ENCODE peak calls at places on chromosomes 16 and 17, in four cellular contexts. L, Y, M and V are unnamed samples. For H3K27me3 and H3K4me1, the result is how much of the 10 kb centered on the place peaks cover.

GRCh38 chr17:55540414-55541091 is 29.3 kb upstream of the SMIM36 start:
- DNase-seq in L (peak), Y (peak), M (no peak), V (no peak)

GRCh38 chr17:45997624-45998023 is 1.4 kb upstream of the STH start:
- DNase-seq in L (peak), Y (peak), M (no peak), V (no peak)

GRCh38 chr16:22240023-22240697 is 34.1 kb downstream of the EEF2K start:
- DNase-seq in L (peak), Y (peak), M (no peak), V (peak)

GRCh38 chr17:51016099-51016498 is 104.6 kb downstream of the SPAG9 start:
- DNase-seq in L (no peak), Y (no peak), M (no peak), V (no peak)

GRCh38 chr16:65057184-65057583 is 64.7 kb downstream of the CDH11 start:
- DNase-seq in L (no peak), Y (no peak), M (no peak), V (no peak)

GRCh38 chr16:495127-495748 is 32.3 kb upstream of the CAPN15 start:
- DNase-seq in L (peak), Y (peak), M (peak), V (no peak)

GRCh38 chr17:67608691-67609090 is 109.0 kb upstream of the NOL11 start:
- DNase-seq in L (peak), Y (peak), M (no peak), V (no peak)

GRCh38 chr17:78979780-78980623 is at the start of gene LGALS3BP:
- DNase-seq in L (peak), Y (peak), M (peak), V (peak)

GRCh38 chr17:47238321-47239010 is 15.2 kb upstream of the ITGB3 start:
- DNase-seq in L (no peak), Y (no peak), M (no peak), V (no peak)

GRCh38 chr17:57911834-57912673 is 43.2 kb downstream of the CUEDC1 start:
- DNase-seq in L (no peak), Y (peak), M (peak), V (peak)

GRCh38 chr16:81861915-81862314 is 82.8 kb downstream of the PLCG2 start:
- DNase-seq in L (no peak), Y (no peak), M (no peak), V (no peak)

GRCh38 chr16:22380529-22380928 is 6.1 kb upstream of the CDR2 start:
- DNase-seq in L (peak), Y (peak), M (no peak), V (no peak)

GRCh38 chr16:23131436-23131835 is 17.8 kb downstream of the USP31 start:
- DNase-seq in L (no peak), Y (no peak), M (no peak), V (no peak)

GRCh38 chr17:17467720-17468119 is 9.1 kb upstream of the MED9 start:
- DNase-seq in L (peak), Y (no peak), M (peak), V (no peak)

GRCh38 chr16:21158208-21159110 is at the start of gene LDAF1:
- DNase-seq in L (peak), Y (peak), M (peak), V (peak)

GRCh38 chr16:87829123-87829980 is 40.0 kb downstream of the SLC7A5 start:
- DNase-seq in L (no peak), Y (no peak), M (no peak), V (no peak)

GRCh38 chr16:56534847-56535383 is 15.1 kb upstream of the BBS2 start:
- DNase-seq in L (no peak), Y (no peak), M (no peak), V (no peak)

GRCh38 chr16:13560151-13560550 is 359.8 kb upstream of the ERCC4 start:
- DNase-seq in L (no peak), Y (no peak), M (no peak), V (no peak)

GRCh38 chr17:16459850-16460550 is 32.0 kb downstream of the LRRC75A start:
- DNase-seq in L (no peak), Y (no peak), M (no peak), V (no peak)

GRCh38 chr17:6269474-6269873 is 165.4 kb downstream of the AIPL1 start:
- DNase-seq in L (peak), Y (peak), M (peak), V (no peak)

GRCh38 chr16:19419691-19420060 is 2.0 kb downstream of the TMC5 start:
- DNase-seq in L (peak), Y (peak), M (no peak), V (no peak)

GRCh38 chr17:72512649-72513556 is 392.1 kb downstream of the SOX9 start:
- DNase-seq in L (no peak), Y (no peak), M (no peak), V (no peak)

GRCh38 chr17:55005520-55005919 is 37.0 kb downstream of the STXBP4 start:
- DNase-seq in L (peak), Y (peak), M (no peak), V (no peak)

GRCh38 chr16:88331989-88332920 is 50.5 kb upstream of the ZNF469 start:
- DNase-seq in L (peak), Y (peak), M (peak), V (peak)

GRCh38 chr17:3964203-3965122 is at the start of gene ATP2A3:
- DNase-seq in L (no peak), Y (no peak), M (peak), V (no peak)

GRCh38 chr17:79942591-79943353 is 92.9 kb downstream of the TBC1D16 start:
- DNase-seq in L (peak), Y (peak), M (peak), V (no peak)

GRCh38 chr17:60036796-60037677 is 41.7 kb downstream of the HEATR6 start:
- DNase-seq in L (peak), Y (peak), M (peak), V (peak)

GRCh38 chr17:9371019-9371418 is 204.6 kb downstream of the STX8 start:
- DNase-seq in L (peak), Y (peak), M (no peak), V (no peak)

GRCh38 chr17:50271173-50271750 is 3.0 kb upstream of the TMEM92 start:
- DNase-seq in L (peak), Y (no peak), M (no peak), V (no peak)

GRCh38 chr17:42537156-42537805 is 1.2 kb downstream of the NAGLU start:
- DNase-seq in L (no peak), Y (no peak), M (no peak), V (no peak)

GRCh38 chr16:66604376-66605176 is at the start of gene CMTM3:
- DNase-seq in L (peak), Y (peak), M (peak), V (no peak)

GRCh38 chr16:13940397-13940933 is 20.5 kb downstream of the ERCC4 start:
- DNase-seq in L (no peak), Y (no peak), M (no peak), V (no peak)

GRCh38 chr17:63550816-63551639 is 751 bp downstream of the DCAF7 start:
- DNase-seq in L (peak), Y (peak), M (peak), V (no peak)

GRCh38 chr16:12086861-12087260 is 110.3 kb downstream of the SNX29 start:
- DNase-seq in L (no peak), Y (no peak), M (no peak), V (no peak)

GRCh38 chr17:72136692-72137550 is 16.1 kb downstream of the SOX9 start:
- DNase-seq in L (peak), Y (no peak), M (no peak), V (no peak)

GRCh38 chr16:27204232-27204915 is 1.0 kb downstream of the KDM8 start:
- DNase-seq in L (no peak), Y (no peak), M (no peak), V (no peak)

GRCh38 chr17:44558349-44559287 is 1.3 kb downstream of the FZD2 start:
- DNase-seq in L (peak), Y (no peak), M (no peak), V (no peak)

GRCh38 chr17:67399676-67400075 is 22.6 kb downstream of the PITPNC1 start:
- DNase-seq in L (no peak), Y (no peak), M (no peak), V (no peak)

GRCh38 chr17:78026381-78026780 is 67.9 kb downstream of the TNRC6C start:
- DNase-seq in L (no peak), Y (peak), M (no peak), V (no peak)

GRCh38 chr17:41393294-41393693 is 4.1 kb downstream of the KRT31 start:
- DNase-seq in L (no peak), Y (peak), M (no peak), V (no peak)

GRCh38 chr16:4679854-4680636 is 13.3 kb upstream of the NUDT16L1 start:
- DNase-seq in L (peak), Y (no peak), M (peak), V (peak)

GRCh38 chr16:4682084-4682581 is 11.2 kb upstream of the NUDT16L1 start:
- DNase-seq in L (no peak), Y (no peak), M (no peak), V (no peak)

GRCh38 chr16:4679156-4679853 is 14.1 kb upstream of the NUDT16L1 start:
- DNase-seq in L (no peak), Y (no peak), M (peak), V (peak)

GRCh38 chr16:4681471-4682083 is 11.8 kb upstream of the NUDT16L1 start:
- DNase-seq in L (no peak), Y (no peak), M (no peak), V (no peak)

DNA sequence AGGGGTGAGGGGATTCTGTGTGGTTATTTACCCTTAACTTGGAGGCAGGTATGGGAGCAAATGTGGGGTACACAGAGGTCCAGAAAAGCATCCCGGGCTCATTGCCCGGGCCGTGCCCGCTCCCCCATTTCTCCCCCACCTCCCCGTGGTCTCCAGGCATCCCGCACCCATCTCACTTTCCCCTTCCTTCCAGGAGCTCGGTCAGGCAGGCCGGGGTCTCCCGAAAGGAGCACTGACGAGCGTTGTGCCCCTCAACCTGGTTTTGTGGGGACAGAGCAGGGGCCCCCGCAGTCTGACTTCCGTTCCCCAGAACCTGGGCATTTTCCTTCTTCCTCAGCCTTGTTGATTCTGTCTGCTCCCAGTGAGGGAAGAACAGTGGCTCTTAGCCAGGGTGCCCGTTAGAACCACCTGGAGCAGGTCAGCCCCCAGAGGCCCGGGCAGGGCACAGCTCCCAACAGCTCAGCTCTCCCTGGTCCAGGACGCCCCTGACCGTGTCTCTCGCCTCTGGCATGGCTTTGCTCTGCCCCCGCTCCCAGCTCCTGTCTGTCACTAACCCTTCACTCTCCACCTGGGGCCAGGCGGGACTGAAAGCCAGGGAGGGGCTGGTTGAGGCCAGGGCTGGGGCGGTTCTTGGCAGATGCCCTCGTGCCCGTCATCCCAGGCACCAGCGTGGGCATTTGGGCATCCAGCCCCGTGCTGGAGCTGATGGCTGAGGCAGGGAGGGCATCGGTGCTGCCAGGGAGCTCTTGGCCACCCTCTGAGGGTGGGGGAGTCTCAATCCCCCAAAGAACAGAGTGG is 12.5 kb upstream of the NUDT16L1 start:
- DNase-seq in L (no peak), Y (no peak), M (no peak), V (peak)
- H3K27me3 ChIP-seq in L (under half), Y (under half), M (under half), V (under half)

DNA sequence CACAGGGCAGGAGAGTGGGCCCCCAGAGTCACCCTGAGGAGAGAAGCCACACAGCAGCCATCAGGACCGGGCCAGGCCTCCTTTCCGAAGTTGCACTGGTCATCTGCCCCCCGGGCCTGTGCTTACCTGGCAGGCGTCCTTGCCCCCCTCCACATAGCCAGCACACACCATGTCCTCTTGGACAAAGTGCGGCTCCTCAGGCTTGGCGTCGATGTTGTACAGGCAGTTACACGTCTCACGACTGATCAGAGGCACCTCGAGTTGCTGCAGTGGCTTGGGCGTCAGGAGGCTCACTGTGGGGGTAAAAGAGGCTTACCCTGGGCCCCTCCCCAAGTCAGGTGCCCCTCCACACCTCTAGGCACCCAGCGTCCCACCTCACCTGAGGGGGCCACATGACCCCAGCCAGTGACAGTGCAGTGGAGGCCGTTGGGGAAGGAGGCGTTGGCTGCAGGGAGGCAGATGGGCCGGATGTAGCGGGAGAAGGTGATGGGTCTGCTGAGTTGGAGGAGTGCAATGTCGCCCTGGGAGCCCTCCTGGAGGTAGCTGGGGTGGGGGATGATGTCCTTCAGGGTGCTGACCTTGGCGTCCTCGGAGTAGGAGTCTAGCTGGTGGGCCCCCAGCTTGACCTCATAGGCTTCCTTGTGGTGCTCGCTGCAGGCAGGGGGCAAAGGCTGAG is 3.1 kb downstream of the PRSS8 start:
- DNase-seq in L (no peak), Y (no peak), M (no peak), V (no peak)
- H3K4me1 ChIP-seq in L (under half), Y (under half), M (half or more), V (under half)

GRCh38 chr17:8209909-8210760 is at the start of gene AURKB:
- DNase-seq in L (peak), Y (peak), M (peak), V (peak)
- H3K27ac ChIP-seq in L (peak), Y (peak), M (peak), V (peak)

GRCh38 chr17:74466785-74467158 is 338 bp downstream of the CD300A start:
- DNase-seq in L (no peak), Y (no peak), M (no peak), V (no peak)
- H3K27me3 ChIP-seq in L (under half), Y (under half), M (under half), V (under half)

DNA sequence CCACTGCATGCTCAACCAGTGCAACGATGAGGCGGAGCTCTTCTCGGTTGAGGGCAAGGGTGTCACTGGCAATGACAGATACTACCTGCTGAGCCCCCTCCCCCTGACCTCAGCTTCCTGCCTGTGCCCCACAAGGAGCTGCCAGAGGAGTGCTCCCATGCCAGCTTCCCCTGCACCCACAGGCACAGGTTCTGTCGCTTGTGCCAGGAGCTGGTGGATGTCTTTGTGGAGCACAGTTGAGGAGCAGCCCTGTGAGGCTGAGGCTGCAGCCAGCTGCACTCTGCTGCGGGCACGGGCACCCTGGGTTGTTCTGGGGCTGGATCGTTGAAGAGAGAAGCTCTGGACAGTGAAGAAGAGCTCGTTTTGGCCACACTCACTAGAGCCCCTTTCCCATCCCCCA is 165.3 kb upstream of the ZNF267 start:
- DNase-seq in L (no peak), Y (no peak), M (no peak), V (no peak)
- H3K4me1 ChIP-seq in L (under half), Y (under half), M (under half), V (under half)

GRCh38 chr16:57704011-57704904 is 9.7 kb downstream of the DRC7 start:
- DNase-seq in L (no peak), Y (no peak), M (no peak), V (no peak)
- H3K27ac ChIP-seq in L (no peak), Y (no peak), M (no peak), V (no peak)

GRCh38 chr17:33519692-33520091 is 226.6 kb upstream of the ASIC2 start:
- DNase-seq in L (no peak), Y (no peak), M (no peak), V (no peak)
- H3K27me3 ChIP-seq in L (under half), Y (under half), M (under half), V (under half)

GRCh38 chr16:78762222-78762621 is 662.8 kb downstream of the WWOX start:
- DNase-seq in L (no peak), Y (no peak), M (no peak), V (no peak)

GRCh38 chr16:78763821-78764440 is 664.5 kb downstream of the WWOX start:
- DNase-seq in L (no peak), Y (no peak), M (no peak), V (no peak)

GRCh38 chr16:78756189-78756661 is 656.8 kb downstream of the WWOX start:
- DNase-seq in L (no peak), Y (no peak), M (no peak), V (no peak)

GRCh38 chr16:78764478-78764877 is 665.0 kb downstream of the WWOX start:
- DNase-seq in L (no peak), Y (no peak), M (no peak), V (no peak)

DNA sequence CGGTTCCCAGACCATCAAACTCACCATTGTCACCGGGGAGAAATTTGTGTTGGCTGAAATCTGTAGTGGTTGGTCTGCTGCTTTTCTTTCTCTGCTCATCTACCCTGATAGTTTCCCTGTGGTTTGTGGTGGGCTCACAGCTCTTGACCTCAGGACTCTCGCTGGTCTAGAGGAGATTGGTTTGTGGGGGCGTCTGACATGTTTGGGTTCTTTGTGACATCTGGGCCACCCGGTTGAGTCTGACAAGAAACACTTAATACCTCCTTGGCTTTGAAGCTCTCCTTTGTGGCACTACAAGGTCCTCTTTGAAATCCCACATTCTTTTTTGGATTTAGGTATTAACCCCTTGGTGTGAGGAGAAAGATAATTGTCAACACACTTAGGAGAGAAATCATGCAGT is 662.0 kb downstream of the WWOX start:
- DNase-seq in L (no peak), Y (no peak), M (no peak), V (no peak)
- H3K4me1 ChIP-seq in L (under half), Y (under half), M (under half), V (under half)

DNA sequence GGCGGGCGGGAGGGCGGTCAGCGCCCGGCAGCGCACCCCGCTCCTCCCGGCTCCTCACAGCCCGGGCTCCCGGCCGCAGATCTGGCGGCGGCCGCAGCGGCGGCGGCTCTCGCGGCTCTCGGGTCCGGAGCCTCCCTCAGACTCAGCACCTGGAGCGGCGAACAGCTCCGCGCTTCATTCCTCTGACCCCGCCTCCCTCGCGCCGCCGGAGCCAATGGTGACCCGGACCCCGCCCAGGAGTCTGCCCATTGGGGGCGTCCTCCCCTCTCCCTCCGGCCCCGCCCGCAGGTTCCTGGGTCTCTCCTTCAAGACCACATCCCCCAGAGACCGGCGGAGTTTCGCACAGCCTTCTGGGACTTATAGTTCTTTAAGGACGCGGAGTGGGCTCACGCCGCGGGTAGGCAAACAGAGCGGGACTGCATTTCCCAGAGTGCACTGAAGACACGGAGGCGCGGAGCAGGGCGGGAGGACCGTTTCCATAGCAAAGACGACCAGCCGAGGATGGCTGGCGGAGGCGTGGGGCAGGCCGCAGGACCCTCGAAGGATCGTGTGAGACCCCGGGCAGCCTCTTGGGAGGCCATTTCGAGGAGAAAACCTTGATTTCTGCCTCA is at the start of gene SMPD3:
- DNase-seq in L (peak), Y (peak), M (peak), V (peak)
- H3K27ac ChIP-seq in L (no peak), Y (no peak), M (no peak), V (no peak)